ENCODE peak calls at places on chromosomes 16 and 17, in seven cellular contexts. C is fibroblast of mammary gland, I is SW 1271, R is body of pancreas, H is Peyer's patch, P is transverse colon, M is EL. E is an unnamed sample.

GRCh38 chr16:2364638-2365210 is 24.2 kb upstream of the ABCA3 start:
- DNase-seq in H (no peak), P (no peak), C (no peak), R (no peak), I (no peak), M (no peak), E (peak; percentile 63)

GRCh38 chr17:48563385-48563838 is 14.7 kb downstream of the HOXB4 start:
- DNase-seq in P (no peak), I (no peak), R (no peak), C (no peak), H (no peak), M (no peak), E (no peak)

GRCh38 chr17:44749076-44750020 is 9.4 kb upstream of the ADAM11 start:
- DNase-seq in C (no peak), H (no peak), P (no peak), I (no peak), M (no peak), R (no peak), E (no peak)

GRCh38 chr16:8108991-8109509 is 481.3 kb downstream of the TMEM114 start:
- DNase-seq in P (no peak), I (no peak), C (no peak), H (no peak), R (no peak), M (no peak), E (no peak)

GRCh38 chr16:10647721-10648296 is 46.9 kb downstream of the TEKT5 start:
- DNase-seq in C (no peak), M (no peak), I (no peak), R (no peak), P (no peak), H (no peak), E (no peak)

GRCh38 chr17:29619251-29619650 is 3.5 kb downstream of the CORO6 start:
- DNase-seq in R (no peak), P (no peak), M (peak; percentile 46), H (no peak), C (peak; percentile 48), I (peak; percentile 8), E (no peak)

GRCh38 chr16:22366889-22367288 is 7.5 kb downstream of the CDR2 start:
- DNase-seq in M (no peak), H (no peak), R (no peak), C (no peak), I (no peak), P (no peak), E (no peak)

GRCh38 chr17:301681-302299 is 50.8 kb downstream of the RPH3AL start:
- DNase-seq in M (no peak), I (no peak), C (no peak), R (peak; percentile 23), P (peak; percentile 48), H (no peak), E (peak; percentile 69)

GRCh38 chr16:57713596-57713995 is 19.0 kb downstream of the DRC7 start:
- DNase-seq in P (no peak), C (no peak), R (no peak), M (no peak), H (no peak), I (no peak), E (no peak)

GRCh38 chr16:17476414-17477259 is 5.9 kb upstream of the XYLT1 start:
- DNase-seq in C (peak; percentile 74), R (peak; percentile 79), H (peak; percentile 64), I (peak; percentile 39), M (peak; percentile 63), P (peak; percentile 65), E (peak; percentile 74)

GRCh38 chr17:16977932-16978331 is 6.0 kb upstream of the TNFRSF13B start:
- DNase-seq in M (peak; percentile 89), H (no peak), R (no peak), P (no peak), C (no peak), I (no peak), E (no peak)

GRCh38 chr16:66832661-66833305 is 2.0 kb upstream of the NAE1 start:
- DNase-seq in C (peak; percentile 49), R (no peak), H (no peak), I (no peak), P (no peak), M (peak; percentile 48), E (no peak)

GRCh38 chr17:7834554-7834890 is 505 bp downstream of the KDM6B start:
- DNase-seq in C (no peak), P (peak; percentile 84), H (peak; percentile 59), I (peak; percentile 76), M (no peak), R (peak; percentile 59), E (peak; percentile 79)

GRCh38 chr17:21194210-21194609 is 19.8 kb downstream of the TMEM11 start:
- DNase-seq in R (no peak), I (no peak), P (no peak), M (no peak), H (no peak), C (no peak), E (peak; percentile 16)

GRCh38 chr16:76226481-76226880 is 50.7 kb upstream of the CNTNAP4 start:
- DNase-seq in H (no peak), P (no peak), M (no peak), R (no peak), C (peak; percentile 51), I (no peak), E (no peak)

GRCh38 chr16:66946974-66947301 is 11.6 kb downstream of the CES2 start:
- DNase-seq in H (no peak), M (no peak), R (no peak), C (no peak), I (no peak), P (no peak), E (no peak)

GRCh38 chr17:1454541-1454940 is 1.5 kb downstream of the CRK start:
- DNase-seq in C (peak; percentile 34), I (no peak), H (no peak), R (no peak), P (no peak), M (no peak), E (no peak)

GRCh38 chr16:68088130-68088972 is 3.2 kb downstream of the NFATC3 start:
- DNase-seq in I (no peak), C (no peak), M (no peak), P (no peak), H (no peak), R (no peak), E (no peak)